ENCODE peak calls at places on chromosomes 11 and 22, in seven cellular contexts. S is AG10803, H is left ventricle myocardium inferior, V is neural crest cell, B is astrocyte of the spinal cord, R is fibroblast of lung, O is mammary epithelial cell. M is an unnamed sample.

GRCh38 chr11:47863189-47863892 is 15.2 kb upstream of the NUP160 start:
- DNase-seq in B (peak; percentile 78), S (peak; percentile 95), V (no peak), H (no peak), R (peak; percentile 73), O (no peak), M (no peak)

GRCh38 chr22:49951001-49951677 is 9.4 kb upstream of the PIM3 start:
- DNase-seq in O (peak; percentile 90), V (no peak), R (no peak), B (peak; percentile 91), H (no peak), S (no peak), M (no peak)

GRCh38 chr22:27601195-27601594 is 200.4 kb downstream of the MN1 start:
- DNase-seq in V (no peak), B (no peak), R (peak; percentile 66), O (no peak), H (no peak), S (no peak), M (no peak)

GRCh38 chr11:35549787-35550186 is 24.4 kb upstream of the PAMR1 start:
- DNase-seq in V (no peak), H (no peak), R (peak; percentile 99), O (peak; percentile 91), B (peak; percentile 98), S (peak; percentile 97), M (no peak)

GRCh38 chr11:73586791-73587190 is 11.1 kb downstream of the FAM168A start:
- DNase-seq in V (no peak), S (no peak), B (no peak), R (no peak), H (no peak), O (no peak), M (no peak)

GRCh38 chr22:20127318-20127868 is 4.2 kb upstream of the ZDHHC8 start:
- DNase-seq in H (no peak), B (no peak), V (no peak), S (no peak), O (no peak), R (no peak), M (no peak)

GRCh38 chr22:32805586-32805881 is 4.0 kb downstream of the TIMP3 start:
- DNase-seq in B (no peak), H (no peak), V (no peak), S (no peak), O (no peak), R (no peak), M (no peak)

GRCh38 chr11:74720596-74721478 is 10.4 kb downstream of the CHRDL2 start:
- DNase-seq in R (peak; percentile 54), S (peak; percentile 26), O (no peak), V (no peak), H (peak; percentile 82), B (no peak), M (no peak)

GRCh38 chr11:71354394-71355105 is 93.6 kb downstream of the DHCR7 start:
- DNase-seq in V (no peak), B (no peak), S (no peak), O (no peak), H (no peak), R (no peak), M (no peak)

GRCh38 chr22:24954856-24955255 is 2.3 kb downstream of the KIAA1671 start:
- DNase-seq in H (no peak), S (no peak), O (no peak), R (no peak), B (no peak), V (no peak), M (no peak)

GRCh38 chr22:45889539-45890350 is 87.2 kb downstream of the WNT7B start:
- DNase-seq in B (peak; percentile 24), S (no peak), O (no peak), H (peak; percentile 12), R (peak; percentile 63), V (peak; percentile 53), M (peak; percentile 81)

GRCh38 chr11:115423728-115424459 is 80.3 kb downstream of the CADM1 start:
- DNase-seq in R (no peak), O (no peak), S (no peak), H (no peak), V (no peak), B (no peak), M (no peak)

GRCh38 chr11:19393941-19394340 is 153.2 kb upstream of the E2F8 start:
- DNase-seq in O (no peak), R (peak; percentile 13), S (peak; percentile 61), V (no peak), B (no peak), H (no peak), M (no peak)

GRCh38 chr11:68312117-68312779 is at the start of gene LRP5:
- DNase-seq in B (no peak), V (no peak), O (no peak), H (peak; percentile 36), S (no peak), R (peak; percentile 30), M (no peak)

GRCh38 chr11:128843198-128843766 is 23.8 kb downstream of the KCNJ1 start:
- DNase-seq in S (no peak), B (no peak), V (no peak), R (no peak), O (no peak), H (no peak), M (no peak)

GRCh38 chr11:113596658-113597057 is 109.5 kb downstream of the TMPRSS5 start:
- DNase-seq in V (no peak), H (no peak), O (no peak), R (no peak), B (no peak), S (no peak), M (no peak)

GRCh38 chr11:73267921-73268540 is 4.1 kb upstream of the P2RY6 start:
- DNase-seq in B (no peak), O (no peak), H (no peak), R (no peak), V (no peak), S (no peak), M (no peak)

GRCh38 chr11:11963842-11964773 is 44.3 kb downstream of the DKK3 start:
- DNase-seq in H (peak; percentile 20), O (no peak), R (no peak), V (no peak), S (no peak), B (no peak), M (no peak)

GRCh38 chr11:108732395-108732794 is 67.5 kb downstream of the DDX10 start:
- DNase-seq in O (no peak), V (no peak), S (no peak), B (no peak), R (no peak), H (no peak), M (no peak)

GRCh38 chr11:8545698-8546366 is 48.2 kb downstream of the STK33 start:
- DNase-seq in O (peak; percentile 2), R (no peak), V (no peak), S (no peak), B (no peak), H (no peak), M (no peak)

GRCh38 chr22:36197601-36198146 is 3.9 kb downstream of the APOL4 start:
- DNase-seq in H (no peak), V (peak; percentile 29), S (no peak), O (no peak), B (no peak), R (no peak), M (no peak)

GRCh38 chr22:45310331-45311032 is 748 bp downstream of the FAM118A start:
- DNase-seq in S (no peak), B (no peak), V (no peak), H (no peak), O (no peak), R (no peak), M (no peak)

GRCh38 chr11:1205121-1205986 is 17.5 kb upstream of the MUC5B start:
- DNase-seq in S (no peak), H (peak; percentile 8), R (no peak), O (no peak), V (no peak), B (no peak), M (peak; percentile 83)

GRCh38 chr11:41307371-41308080 is 151.9 kb downstream of the LRRC4C start:
- DNase-seq in O (no peak), H (no peak), S (no peak), B (no peak), V (peak; percentile 16), R (no peak), M (no peak)

GRCh38 chr11:41306435-41306834 is 153.0 kb downstream of the LRRC4C start:
- DNase-seq in O (no peak), R (peak; percentile 83), S (no peak), H (no peak), V (no peak), B (peak; percentile 40), M (no peak)

GRCh38 chr11:41309111-41309522 is 150.3 kb downstream of the LRRC4C start:
- DNase-seq in S (no peak), B (no peak), O (no peak), V (no peak), R (no peak), H (no peak), M (no peak)

GRCh38 chr11:41308286-41308685 is 151.2 kb downstream of the LRRC4C start:
- DNase-seq in O (no peak), S (no peak), V (no peak), R (peak; percentile 17), H (no peak), B (no peak), M (no peak)

DNA sequence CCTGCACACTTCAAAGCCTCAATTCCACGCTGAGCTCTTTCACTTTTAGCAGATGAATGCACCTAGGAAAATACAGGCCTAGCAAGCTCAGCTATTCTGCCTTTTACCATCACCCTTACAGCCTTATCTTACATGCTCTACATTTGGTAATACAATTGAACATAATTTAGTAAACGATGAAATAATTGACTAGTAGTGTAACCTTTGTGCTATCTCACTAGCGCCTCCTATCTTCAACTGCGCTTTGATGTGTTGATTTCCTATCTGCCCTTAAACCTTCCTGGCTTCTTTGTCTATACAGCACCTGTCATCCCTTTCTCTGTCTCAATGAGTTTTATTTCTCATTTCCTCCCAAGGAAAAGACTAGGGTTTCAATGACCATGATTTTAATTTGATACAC is 149.7 kb downstream of the LRRC4C start:
- DNase-seq in R (no peak), H (no peak), V (no peak), O (no peak), S (no peak), B (no peak), M (no peak)
- TF ChIP-seq CTCF in R (no peak), H (peak; percentile 12), V (peak; percentile 38), O (no peak), S (no peak), B (no peak), M (no peak)

DNA sequence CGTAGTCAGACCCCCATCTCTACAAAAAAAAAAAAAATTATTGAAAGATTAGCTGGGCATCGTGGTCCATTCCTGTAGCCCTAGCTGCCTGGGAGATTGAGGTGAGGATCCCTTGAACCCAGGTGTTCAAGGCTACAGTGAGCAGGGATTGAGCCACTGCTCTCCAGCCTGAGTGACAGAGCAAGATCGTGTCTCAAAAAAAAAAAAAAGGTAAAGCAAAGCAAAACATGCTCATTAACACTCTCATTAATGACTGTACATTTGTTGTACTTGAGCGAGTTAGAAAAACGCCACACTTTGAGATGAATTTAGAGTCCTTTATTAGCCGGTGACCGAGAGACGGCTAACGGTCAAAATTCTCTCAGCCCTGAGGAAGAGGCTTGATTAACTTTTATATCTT is 6.2 kb upstream of the SERHL2 start:
- DNase-seq in V (no peak), O (no peak), B (no peak), H (no peak), R (no peak), S (no peak), M (no peak)
- TF ChIP-seq CTCF in V (no peak), O (no peak), B (no peak), H (no peak), R (no peak), S (no peak), M (no peak)

GRCh38 chr22:47452184-47452583 is 689.7 kb downstream of the TBC1D22A start:
- DNase-seq in R (no peak), V (no peak), B (no peak), O (no peak), S (no peak), H (no peak), M (no peak)
- TF ChIP-seq CTCF in R (peak; percentile 35), V (peak; percentile 20), B (peak; percentile 16), O (no peak), S (peak; percentile 37), H (peak; percentile 38), M (peak; percentile 16)

GRCh38 chr11:117081908-117082307 is 16.3 kb downstream of the SIK3 start:
- DNase-seq in B (no peak), O (no peak), H (no peak), S (no peak), R (no peak), V (no peak), M (no peak)
- TF ChIP-seq CTCF in B (no peak), O (no peak), H (no peak), S (no peak), R (no peak), V (peak; percentile 49), M (peak; percentile 21)